ENCODE peak calls at places on chromosomes 6 and 20, in four cellular contexts. M is ascending aorta, U is keratinocyte, N is cardiac muscle cell. E is an unnamed sample.
A peak's percentile ranks its signal among the peaks of the same experiment; 100 is the strongest.

GRCh38 chr6:40936810-40937209 is 102.2 kb downstream of the UNC5CL start:
- DNase-seq in M (no peak), U (peak; percentile 86), N (peak; percentile 10), E (no peak)

GRCh38 chr6:19849736-19850135 is 12.6 kb downstream of the ID4 start:
- DNase-seq in M (no peak), U (no peak), N (no peak), E (no peak)

GRCh38 chr6:32046450-32047083 is 8.4 kb downstream of the CYP21A2 start:
- DNase-seq in M (no peak), U (no peak), N (no peak), E (peak; percentile 85)

GRCh38 chr6:117352466-117353081 is 73.2 kb downstream of the ROS1 start:
- DNase-seq in M (no peak), U (no peak), N (no peak), E (no peak)

GRCh38 chr20:48750941-48751620 is 76.7 kb downstream of the PREX1 start:
- DNase-seq in M (peak; percentile 70), U (no peak), N (no peak), E (peak; percentile 61)

GRCh38 chr20:63494420-63495166 is 4.3 kb downstream of the EEF1A2 start:
- DNase-seq in M (no peak), U (no peak), N (no peak), E (no peak)

GRCh38 chr6:158464483-158464882 is 95.4 kb upstream of the TMEM181 start:
- DNase-seq in M (no peak), U (no peak), N (no peak), E (no peak)

GRCh38 chr20:18092890-18093289 is 35.2 kb upstream of the OVOL2 start:
- DNase-seq in M (no peak), U (no peak), N (no peak), E (no peak)

GRCh38 chr6:21360353-21360752 is 233.2 kb upstream of the SOX4 start:
- DNase-seq in M (no peak), U (no peak), N (no peak), E (no peak)

GRCh38 chr6:167968091-167968490 is 29.4 kb upstream of the KIF25 start:
- DNase-seq in M (no peak), U (no peak), N (peak; percentile 34), E (no peak)

GRCh38 chr6:154169193-154169847 is 130.3 kb downstream of the OPRM1 start:
- DNase-seq in M (no peak), U (no peak), N (no peak), E (no peak)

GRCh38 chr6:41185991-41186675 is 14.8 kb downstream of the TREML2 start:
- DNase-seq in M (no peak), U (no peak), N (no peak), E (no peak)

GRCh38 chr6:43753570-43754183 is 16.3 kb upstream of the VEGFA start:
- DNase-seq in M (peak; percentile 28), U (no peak), N (no peak), E (peak; percentile 5)

GRCh38 chr6:169292340-169293124 is 38.9 kb upstream of the THBS2 start:
- DNase-seq in M (no peak), U (peak; percentile 76), N (no peak), E (peak; percentile 86)

GRCh38 chr6:127471379-127472255 is 12.4 kb upstream of the KIAA0408 start:
- DNase-seq in M (no peak), U (no peak), N (no peak), E (no peak)

GRCh38 chr6:98944598-98945011 is 3.1 kb downstream of the FBXL4 start:
- DNase-seq in M (no peak), U (no peak), N (no peak), E (no peak)

GRCh38 chr6:167470101-167470835 is 145.4 kb downstream of the TTLL2 start:
- DNase-seq in M (no peak), U (no peak), N (no peak), E (no peak)

GRCh38 chr6:82251942-82252341 is 4.4 kb upstream of the IBTK start:
- DNase-seq in M (no peak), U (no peak), N (peak; percentile 54), E (no peak)

GRCh38 chr20:57224641-57225138 is 41.8 kb downstream of the BMP7 start:
- DNase-seq in M (no peak), U (no peak), N (no peak), E (no peak)

GRCh38 chr6:6834356-6835342 is 246.1 kb downstream of the LY86 start:
- DNase-seq in M (no peak), U (no peak), N (peak; percentile 52), E (no peak)

GRCh38 chr6:41774841-41775240 is 4.9 kb downstream of the FRS3 start:
- DNase-seq in M (no peak), U (no peak), N (no peak), E (no peak)

GRCh38 chr6:1917628-1918371 is 308.1 kb downstream of the FOXC1 start:
- DNase-seq in M (peak; percentile 88), U (peak; percentile 88), N (no peak), E (no peak)

GRCh38 chr6:143368426-143368825 is 82.1 kb downstream of the ADAT2 start:
- DNase-seq in M (no peak), U (no peak), N (no peak), E (no peak)

GRCh38 chr20:63698739-63699465 is 2.5 kb downstream of the TNFRSF6B start:
- DNase-seq in M (peak; percentile 82), U (peak; percentile 79), N (no peak), E (peak; percentile 77)

GRCh38 chr6:135380793-135381192 is 116.7 kb downstream of the AHI1 start:
- DNase-seq in M (no peak), U (no peak), N (no peak), E (no peak)

GRCh38 chr6:55853008-55854001 is 22.1 kb downstream of the BMP5 start:
- DNase-seq in M (no peak), U (no peak), N (no peak), E (no peak)

GRCh38 chr20:45406260-45407066 is 1.6 kb upstream of the DBNDD2 start:
- DNase-seq in M (peak; percentile 90), U (no peak), N (peak; percentile 72), E (peak; percentile 44)

GRCh38 chr6:26322645-26323482 is 42.1 kb upstream of the BTN3A2 start:
- DNase-seq in M (no peak), U (peak; percentile 60), N (peak; percentile 65), E (peak; percentile 69)
- H3K27ac ChIP-seq in M (no peak overlapping the region), U (peak overlapping the region; percentile 66), N (no peak overlapping the region), E (peak overlapping the region; percentile 33)

GRCh38 chr6:147257760-147258159 is 53.5 kb downstream of the STXBP5 start:
- DNase-seq in M (no peak), U (no peak), N (no peak), E (no peak)
- H3K4me3 ChIP-seq in M (no peak overlapping the region), U (no peak overlapping the region), N (no peak overlapping the region), E (no peak overlapping the region)

GRCh38 chr6:69771158-69771906 is 25.5 kb downstream of the LMBRD1 start:
- DNase-seq in M (no peak), U (no peak), N (no peak), E (no peak)

GRCh38 chr6:69763763-69764162 is 33.0 kb downstream of the LMBRD1 start:
- DNase-seq in M (no peak), U (no peak), N (no peak), E (no peak)

DNA sequence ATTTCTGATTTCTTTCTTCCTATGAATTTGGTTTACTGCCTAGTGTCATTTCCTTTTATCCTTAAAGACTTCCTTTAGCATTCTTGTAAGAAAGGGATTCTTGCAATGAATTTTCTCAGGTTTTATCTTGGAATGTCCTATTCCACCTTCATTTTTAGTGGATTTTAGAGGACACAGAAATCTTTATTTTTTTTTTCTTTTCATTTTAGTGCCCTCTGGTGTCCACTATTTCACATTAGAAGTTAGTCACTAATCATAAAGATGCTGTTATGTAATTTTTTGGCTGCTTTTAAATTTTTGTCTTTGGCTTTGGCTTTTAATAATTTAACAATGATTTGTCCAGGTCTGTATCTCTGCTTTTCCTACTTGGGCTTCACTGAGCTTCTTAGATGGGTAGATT is 28.1 kb downstream of the LMBRD1 start:
- DNase-seq in M (no peak), U (no peak), N (no peak), E (no peak)
- TF ChIP-seq CTCF in M (no peak), U (no peak), N (peak; percentile 20), E (peak; percentile 7)

GRCh38 chr6:152298055-152298647 is 339.0 kb downstream of the SYNE1 start:
- DNase-seq in M (no peak), U (no peak), N (no peak), E (no peak)
- H3K27ac ChIP-seq in M (no peak overlapping the region), U (no peak overlapping the region), N (no peak overlapping the region), E (no peak overlapping the region)

DNA sequence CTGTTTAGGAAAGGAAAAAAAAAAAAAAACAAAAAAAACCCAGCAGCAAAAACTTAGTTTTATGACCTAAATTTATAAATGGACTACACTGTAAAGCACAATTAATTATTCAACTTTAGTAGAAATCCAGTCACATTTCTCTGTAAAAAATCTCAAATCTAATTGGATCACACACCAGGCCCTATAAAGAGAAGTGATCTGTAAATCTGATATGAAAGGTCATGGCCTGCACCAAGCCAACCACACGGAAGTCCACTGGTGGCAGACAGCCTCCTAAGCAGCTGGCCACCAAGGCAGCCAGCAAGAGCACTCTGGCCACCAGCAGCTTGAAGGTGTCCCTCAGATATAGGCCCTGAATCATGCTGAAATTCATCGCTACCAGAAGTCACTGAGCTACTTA is 131.6 kb downstream of the HFE start:
- DNase-seq in M (no peak), U (no peak), N (no peak), E (no peak)
- H3K4me3 ChIP-seq in M (no peak overlapping the region), U (no peak overlapping the region), N (no peak overlapping the region), E (no peak overlapping the region)

DNA sequence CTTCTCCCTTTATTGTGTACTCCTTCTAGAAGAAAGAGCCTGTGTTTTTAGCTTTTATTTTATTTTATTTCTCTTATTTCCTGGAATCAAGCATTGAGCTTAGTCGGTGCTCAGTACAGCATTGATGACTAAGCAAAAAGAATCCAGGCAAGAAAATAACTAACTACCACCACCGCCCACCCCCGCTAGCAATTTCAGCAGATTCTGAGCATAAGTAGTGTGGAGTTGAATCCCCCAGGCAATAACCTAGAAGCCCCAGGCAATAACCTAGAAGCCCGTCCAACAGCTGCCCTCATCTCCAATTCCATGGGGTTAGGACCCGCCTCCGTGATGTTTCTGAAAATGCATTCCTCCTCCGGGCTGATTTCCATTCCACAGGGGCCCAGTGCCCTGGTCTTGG is 258.0 kb upstream of the TAB2 start:
- DNase-seq in M (no peak), U (no peak), N (no peak), E (no peak)
- TF ChIP-seq CTCF in M (no peak), U (no peak), N (no peak), E (no peak)